ENCODE peak calls at places on chromosome 1, in nine cellular contexts. K, R, Y, A, N, U, X, H and L are unnamed samples.

GRCh38 chr1:26951821-26952497 is 8.3 kb downstream of the KDF1 start:
- ATAC-seq in K (no peak), R (no peak), Y (no peak), A (no peak), N (no peak), U (no peak), X (no peak), H (no peak), L (no peak)

GRCh38 chr1:183896466-183897026 is 91.6 kb downstream of the RGL1 start:
- ATAC-seq in K (no peak), R (no peak), Y (peak; percentile 70), A (no peak), N (peak; percentile 12), U (peak; percentile 32), X (no peak), H (no peak), L (no peak)

GRCh38 chr1:200343874-200344273 is 66.0 kb downstream of the ZNF281 start:
- ATAC-seq in K (no peak), R (no peak), Y (no peak), A (peak; percentile 19), N (no peak), U (no peak), X (peak; percentile 25), H (no peak), L (no peak)

GRCh38 chr1:55632906-55633305 is 417.7 kb upstream of the USP24 start:
- ATAC-seq in K (no peak), R (no peak), Y (no peak), A (no peak), N (no peak), U (no peak), X (no peak), H (no peak), L (no peak)

GRCh38 chr1:202193614-202194327 is at the start of gene LGR6:
- ATAC-seq in K (peak; percentile 21), R (peak; percentile 2), Y (no peak), A (peak; percentile 24), N (no peak), U (no peak), X (no peak), H (no peak), L (peak; percentile 21)

GRCh38 chr1:27690205-27690604 is 18.2 kb upstream of the IFI6 start:
- ATAC-seq in K (no peak), R (no peak), Y (no peak), A (no peak), N (no peak), U (no peak), X (no peak), H (no peak), L (no peak)

GRCh38 chr1:2867861-2868260 is 66.4 kb upstream of the TTC34 start:
- ATAC-seq in K (no peak), R (no peak), Y (no peak), A (no peak), N (no peak), U (no peak), X (no peak), H (no peak), L (no peak)

GRCh38 chr1:111990878-111991760 is 1.7 kb upstream of the KCND3 start:
- ATAC-seq in K (peak; percentile 78), R (no peak), Y (peak; percentile 79), A (no peak), N (no peak), U (peak; percentile 64), X (no peak), H (no peak), L (peak; percentile 82)

GRCh38 chr1:89610457-89610991 is 22.4 kb upstream of the LRRC8C start:
- ATAC-seq in K (no peak), R (peak; percentile 29), Y (peak; percentile 15), A (peak; percentile 57), N (peak; percentile 29), U (peak; percentile 31), X (peak; percentile 38), H (peak; percentile 35), L (peak; percentile 11)

GRCh38 chr1:245365621-245366020 is 210.8 kb downstream of the KIF26B start:
- ATAC-seq in K (no peak), R (no peak), Y (no peak), A (no peak), N (no peak), U (no peak), X (no peak), H (no peak), L (no peak)

GRCh38 chr1:168138134-168138533 is 1.4 kb upstream of the GPR161 start:
- ATAC-seq in K (no peak), R (no peak), Y (no peak), A (no peak), N (no peak), U (no peak), X (no peak), H (peak; percentile 12), L (peak; percentile 81)